ENCODE peak calls at places on chromosomes 3 and 15, in ten cellular contexts. One of them, this sample, is unnamed.

GRCh38 chr3:187593347-187593850 is 76.8 kb downstream of the SST start:
- DNase-seq in psoas muscle: no peak
- DNase-seq in cardiac muscle cell: no peak
- DNase-seq in retinal pigment epithelial cell: no peak
- DNase-seq in Peyer's patch: no peak
- DNase-seq in heart left ventricle: no peak
- DNase-seq in CD8-positive, alpha-beta T cell: no peak
- DNase-seq in right atrium auricular region: no peak
- DNase-seq in heart right ventricle: no peak
- DNase-seq in colonic mucosa: no peak
- DNase-seq in this sample: no peak

GRCh38 chr3:177468331-177468730 is 271.0 kb upstream of the TBL1XR1 start:
- DNase-seq in CD8-positive, alpha-beta T cell: no peak
- DNase-seq in cardiac muscle cell: peak
- DNase-seq in heart right ventricle: no peak
- DNase-seq in right atrium auricular region: peak
- DNase-seq in Peyer's patch: no peak
- DNase-seq in colonic mucosa: no peak
- DNase-seq in psoas muscle: no peak
- DNase-seq in retinal pigment epithelial cell: peak
- DNase-seq in heart left ventricle: peak
- DNase-seq in this sample: peak

GRCh38 chr3:36511761-36512496 is 131.6 kb downstream of the STAC start:
- DNase-seq in psoas muscle: no peak
- DNase-seq in CD8-positive, alpha-beta T cell: no peak
- DNase-seq in heart right ventricle: no peak
- DNase-seq in right atrium auricular region: no peak
- DNase-seq in retinal pigment epithelial cell: no peak
- DNase-seq in heart left ventricle: no peak
- DNase-seq in cardiac muscle cell: no peak
- DNase-seq in Peyer's patch: no peak
- DNase-seq in colonic mucosa: no peak
- DNase-seq in this sample: no peak

GRCh38 chr3:134029734-134030381 is at the start of gene SLCO2A1:
- DNase-seq in right atrium auricular region: no peak
- DNase-seq in heart right ventricle: peak
- DNase-seq in retinal pigment epithelial cell: no peak
- DNase-seq in CD8-positive, alpha-beta T cell: no peak
- DNase-seq in colonic mucosa: peak
- DNase-seq in Peyer's patch: peak
- DNase-seq in psoas muscle: no peak
- DNase-seq in heart left ventricle: peak
- DNase-seq in cardiac muscle cell: peak
- DNase-seq in this sample: peak

GRCh38 chr15:82105458-82106205 is 59.8 kb upstream of the MEX3B start:
- DNase-seq in heart left ventricle: no peak
- DNase-seq in cardiac muscle cell: peak
- DNase-seq in right atrium auricular region: no peak
- DNase-seq in CD8-positive, alpha-beta T cell: no peak
- DNase-seq in Peyer's patch: no peak
- DNase-seq in retinal pigment epithelial cell: peak
- DNase-seq in heart right ventricle: no peak
- DNase-seq in psoas muscle: no peak
- DNase-seq in colonic mucosa: no peak
- DNase-seq in this sample: no peak

GRCh38 chr3:111851511-111851954 is 7.5 kb upstream of the PHLDB2 start:
- DNase-seq in psoas muscle: no peak
- DNase-seq in cardiac muscle cell: peak
- DNase-seq in retinal pigment epithelial cell: no peak
- DNase-seq in CD8-positive, alpha-beta T cell: no peak
- DNase-seq in Peyer's patch: no peak
- DNase-seq in right atrium auricular region: no peak
- DNase-seq in heart left ventricle: peak
- DNase-seq in colonic mucosa: no peak
- DNase-seq in heart right ventricle: no peak
- DNase-seq in this sample: no peak

GRCh38 chr15:65595960-65596359 is 15.0 kb downstream of the INTS14 start:
- DNase-seq in right atrium auricular region: no peak
- DNase-seq in heart right ventricle: no peak
- DNase-seq in CD8-positive, alpha-beta T cell: no peak
- DNase-seq in heart left ventricle: no peak
- DNase-seq in colonic mucosa: no peak
- DNase-seq in retinal pigment epithelial cell: no peak
- DNase-seq in Peyer's patch: no peak
- DNase-seq in cardiac muscle cell: peak
- DNase-seq in psoas muscle: no peak
- DNase-seq in this sample: no peak

GRCh38 chr3:177441281-177441812 is 244.1 kb upstream of the TBL1XR1 start:
- DNase-seq in cardiac muscle cell: no peak
- DNase-seq in CD8-positive, alpha-beta T cell: no peak
- DNase-seq in right atrium auricular region: no peak
- DNase-seq in Peyer's patch: no peak
- DNase-seq in psoas muscle: no peak
- DNase-seq in retinal pigment epithelial cell: no peak
- DNase-seq in colonic mucosa: no peak
- DNase-seq in heart left ventricle: no peak
- DNase-seq in heart right ventricle: no peak
- DNase-seq in this sample: no peak

GRCh38 chr3:59436164-59436958 is 386.5 kb upstream of the CFAP20DC start:
- DNase-seq in heart left ventricle: no peak
- DNase-seq in heart right ventricle: no peak
- DNase-seq in retinal pigment epithelial cell: no peak
- DNase-seq in right atrium auricular region: no peak
- DNase-seq in colonic mucosa: peak
- DNase-seq in Peyer's patch: no peak
- DNase-seq in psoas muscle: no peak
- DNase-seq in cardiac muscle cell: no peak
- DNase-seq in CD8-positive, alpha-beta T cell: no peak
- DNase-seq in this sample: no peak

GRCh38 chr15:49225572-49226281 is 55.7 kb downstream of the GALK2 start:
- DNase-seq in right atrium auricular region: no peak
- DNase-seq in CD8-positive, alpha-beta T cell: no peak
- DNase-seq in psoas muscle: no peak
- DNase-seq in retinal pigment epithelial cell: no peak
- DNase-seq in cardiac muscle cell: peak
- DNase-seq in Peyer's patch: no peak
- DNase-seq in heart left ventricle: no peak
- DNase-seq in heart right ventricle: no peak
- DNase-seq in colonic mucosa: no peak
- DNase-seq in this sample: no peak

GRCh38 chr3:18751514-18751913 is 326.4 kb upstream of the SATB1 start:
- DNase-seq in cardiac muscle cell: no peak
- DNase-seq in Peyer's patch: no peak
- DNase-seq in right atrium auricular region: no peak
- DNase-seq in CD8-positive, alpha-beta T cell: no peak
- DNase-seq in psoas muscle: no peak
- DNase-seq in heart right ventricle: no peak
- DNase-seq in retinal pigment epithelial cell: no peak
- DNase-seq in heart left ventricle: no peak
- DNase-seq in colonic mucosa: no peak
- DNase-seq in this sample: no peak

GRCh38 chr3:196063049-196063448 is 18.8 kb downstream of the TFRC start:
- DNase-seq in heart left ventricle: no peak
- DNase-seq in Peyer's patch: no peak
- DNase-seq in heart right ventricle: no peak
- DNase-seq in cardiac muscle cell: no peak
- DNase-seq in psoas muscle: no peak
- DNase-seq in CD8-positive, alpha-beta T cell: no peak
- DNase-seq in right atrium auricular region: no peak
- DNase-seq in retinal pigment epithelial cell: no peak
- DNase-seq in colonic mucosa: no peak
- DNase-seq in this sample: no peak

GRCh38 chr3:72818915-72819314 is 29.3 kb downstream of the SHQ1 start:
- DNase-seq in colonic mucosa: no peak
- DNase-seq in psoas muscle: no peak
- DNase-seq in right atrium auricular region: no peak
- DNase-seq in heart left ventricle: no peak
- DNase-seq in Peyer's patch: no peak
- DNase-seq in heart right ventricle: no peak
- DNase-seq in cardiac muscle cell: peak
- DNase-seq in CD8-positive, alpha-beta T cell: no peak
- DNase-seq in retinal pigment epithelial cell: no peak
- DNase-seq in this sample: no peak

GRCh38 chr15:35182841-35183479 is 97.9 kb upstream of the NANOGP8 start:
- DNase-seq in right atrium auricular region: no peak
- DNase-seq in colonic mucosa: no peak
- DNase-seq in cardiac muscle cell: no peak
- DNase-seq in heart right ventricle: no peak
- DNase-seq in psoas muscle: no peak
- DNase-seq in CD8-positive, alpha-beta T cell: no peak
- DNase-seq in retinal pigment epithelial cell: no peak
- DNase-seq in Peyer's patch: no peak
- DNase-seq in heart left ventricle: no peak
- DNase-seq in this sample: no peak

DNA sequence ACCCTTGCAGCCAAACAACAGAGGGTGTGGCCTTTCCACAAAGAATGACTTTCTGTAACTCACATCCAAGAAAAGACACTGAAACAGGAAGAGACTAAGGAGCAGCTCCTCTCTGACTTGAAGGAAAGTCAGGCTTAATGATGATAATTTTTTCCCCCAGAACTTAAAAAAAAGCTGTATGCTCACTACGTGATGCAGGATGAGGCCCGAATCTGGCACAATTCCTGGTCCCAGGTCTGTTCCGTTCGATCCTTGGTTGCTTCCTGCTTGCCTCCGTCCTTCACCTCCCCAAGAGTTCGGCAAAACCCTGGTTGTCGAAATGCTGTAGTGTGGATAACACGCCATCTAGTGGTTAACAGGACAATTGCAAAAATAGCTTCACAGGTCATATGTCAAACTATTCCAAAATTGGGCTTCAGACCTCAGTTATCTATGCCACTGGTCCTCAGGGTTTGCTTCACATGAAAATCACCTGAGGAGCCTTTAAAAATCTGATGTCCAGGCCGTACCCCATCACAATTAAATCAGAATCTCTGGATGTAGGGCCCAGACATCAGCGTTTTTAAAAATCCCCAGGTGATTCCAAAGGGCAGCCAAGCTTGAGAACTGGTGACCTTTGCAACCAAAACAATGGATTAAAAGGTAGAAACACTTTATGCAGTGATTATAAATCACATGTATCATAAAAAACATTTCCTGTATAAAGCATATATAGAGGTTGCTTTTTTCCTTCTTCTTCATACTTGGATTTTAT is 28.1 kb upstream of the SYNM start:
- DNase-seq in heart left ventricle: peak
- DNase-seq in colonic mucosa: peak
- DNase-seq in psoas muscle: peak
- DNase-seq in CD8-positive, alpha-beta T cell: peak
- DNase-seq in cardiac muscle cell: peak
- DNase-seq in retinal pigment epithelial cell: no peak
- DNase-seq in heart right ventricle: peak
- DNase-seq in right atrium auricular region: no peak
- DNase-seq in Peyer's patch: no peak
- DNase-seq in this sample: peak
- H3K4me3 ChIP-seq in heart left ventricle: peak
- H3K4me3 ChIP-seq in colonic mucosa: no peak
- H3K4me3 ChIP-seq in psoas muscle: peak
- H3K4me3 ChIP-seq in CD8-positive, alpha-beta T cell: peak
- H3K4me3 ChIP-seq in cardiac muscle cell: no peak
- H3K4me3 ChIP-seq in retinal pigment epithelial cell: peak
- H3K4me3 ChIP-seq in heart right ventricle: no peak
- H3K4me3 ChIP-seq in right atrium auricular region: peak
- H3K4me3 ChIP-seq in Peyer's patch: peak
- H3K4me3 ChIP-seq in this sample: peak

GRCh38 chr3:71310595-71311319 is 272.8 kb downstream of the FOXP1 start:
- DNase-seq in right atrium auricular region: no peak
- DNase-seq in colonic mucosa: no peak
- DNase-seq in CD8-positive, alpha-beta T cell: no peak
- DNase-seq in heart left ventricle: peak
- DNase-seq in Peyer's patch: no peak
- DNase-seq in retinal pigment epithelial cell: no peak
- DNase-seq in psoas muscle: peak
- DNase-seq in cardiac muscle cell: peak
- DNase-seq in heart right ventricle: peak
- DNase-seq in this sample: peak
- TF ChIP-seq CTCF in right atrium auricular region: peak
- TF ChIP-seq CTCF in colonic mucosa: no peak
- TF ChIP-seq CTCF in CD8-positive, alpha-beta T cell: no peak
- TF ChIP-seq CTCF in heart left ventricle: no peak
- TF ChIP-seq CTCF in Peyer's patch: no peak
- TF ChIP-seq CTCF in retinal pigment epithelial cell: no peak
- TF ChIP-seq CTCF in psoas muscle: no peak
- TF ChIP-seq CTCF in cardiac muscle cell: peak
- TF ChIP-seq CTCF in heart right ventricle: peak
- TF ChIP-seq CTCF in this sample: peak

DNA sequence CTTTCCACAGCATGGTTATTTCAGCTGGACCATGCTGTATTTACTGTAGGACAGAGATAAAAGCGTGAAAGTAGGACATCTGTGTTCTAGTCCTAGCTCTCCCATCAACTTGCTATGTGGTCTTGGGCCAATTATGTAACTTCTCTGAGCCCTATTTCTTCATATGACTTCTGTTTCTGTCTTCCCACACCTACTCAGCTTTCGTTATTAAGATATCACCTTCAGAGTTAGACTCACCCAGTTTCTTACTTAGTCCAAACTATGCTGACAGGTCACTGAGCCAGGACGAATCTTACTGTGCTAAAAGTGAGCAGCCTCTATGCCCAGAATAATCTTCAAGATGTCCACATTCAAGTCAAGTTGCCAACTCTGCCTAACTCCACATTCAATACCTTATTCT is 283.7 kb downstream of the IL5RA start:
- DNase-seq in CD8-positive, alpha-beta T cell: no peak
- DNase-seq in retinal pigment epithelial cell: no peak
- DNase-seq in Peyer's patch: no peak
- DNase-seq in right atrium auricular region: no peak
- DNase-seq in cardiac muscle cell: no peak
- DNase-seq in psoas muscle: no peak
- DNase-seq in heart left ventricle: no peak
- DNase-seq in heart right ventricle: no peak
- DNase-seq in colonic mucosa: no peak
- DNase-seq in this sample: no peak
- H3K4me3 ChIP-seq in CD8-positive, alpha-beta T cell: no peak
- H3K4me3 ChIP-seq in retinal pigment epithelial cell: no peak
- H3K4me3 ChIP-seq in Peyer's patch: no peak
- H3K4me3 ChIP-seq in right atrium auricular region: no peak
- H3K4me3 ChIP-seq in cardiac muscle cell: no peak
- H3K4me3 ChIP-seq in psoas muscle: no peak
- H3K4me3 ChIP-seq in heart left ventricle: no peak
- H3K4me3 ChIP-seq in heart right ventricle: no peak
- H3K4me3 ChIP-seq in colonic mucosa: no peak
- H3K4me3 ChIP-seq in this sample: no peak

DNA sequence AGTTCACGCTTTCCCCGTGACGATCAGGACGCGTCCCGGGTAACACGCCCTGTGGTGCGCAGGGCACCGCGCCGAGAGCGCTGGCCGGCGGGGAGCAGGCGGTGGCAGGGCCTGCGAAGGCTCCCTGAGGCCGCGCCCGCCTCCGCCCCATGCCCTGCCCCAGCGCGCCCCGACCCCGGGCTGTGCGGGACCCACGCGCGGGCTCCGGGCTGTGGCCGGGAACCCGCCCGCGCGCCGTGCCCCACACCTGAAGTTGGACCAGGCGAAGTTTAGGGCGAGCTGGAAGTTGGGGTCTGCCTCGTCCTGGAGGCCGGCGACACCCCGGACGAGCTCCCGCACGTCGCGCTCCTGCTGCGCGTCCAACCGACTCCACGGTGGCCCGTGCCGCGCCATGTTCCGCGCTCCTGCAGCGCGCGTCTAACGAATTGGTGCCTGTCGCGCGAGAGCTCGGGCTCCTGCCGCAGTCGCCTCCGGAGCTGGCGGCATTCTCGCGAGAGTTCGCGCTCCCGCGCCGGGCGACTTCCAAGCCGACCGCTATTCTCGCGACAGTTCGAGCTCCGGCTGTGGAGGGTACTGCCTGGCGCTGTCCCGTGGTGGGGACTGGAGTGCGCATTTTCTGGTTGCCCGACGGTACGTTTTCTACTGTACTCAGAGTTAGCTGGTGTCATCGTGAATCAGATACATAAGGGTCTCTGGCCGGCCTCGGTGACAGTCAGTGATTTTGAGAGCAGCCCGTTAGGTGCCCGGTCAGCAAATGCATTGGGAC is at the start of gene TUBGCP5:
- DNase-seq in heart right ventricle: peak
- DNase-seq in cardiac muscle cell: peak
- DNase-seq in retinal pigment epithelial cell: peak
- DNase-seq in psoas muscle: peak
- DNase-seq in Peyer's patch: peak
- DNase-seq in right atrium auricular region: peak
- DNase-seq in heart left ventricle: peak
- DNase-seq in CD8-positive, alpha-beta T cell: peak
- DNase-seq in colonic mucosa: peak
- DNase-seq in this sample: peak
- TF ChIP-seq CTCF in heart right ventricle: peak
- TF ChIP-seq CTCF in cardiac muscle cell: no peak
- TF ChIP-seq CTCF in retinal pigment epithelial cell: peak
- TF ChIP-seq CTCF in psoas muscle: peak
- TF ChIP-seq CTCF in Peyer's patch: peak
- TF ChIP-seq CTCF in right atrium auricular region: peak
- TF ChIP-seq CTCF in heart left ventricle: peak
- TF ChIP-seq CTCF in CD8-positive, alpha-beta T cell: no peak
- TF ChIP-seq CTCF in colonic mucosa: no peak
- TF ChIP-seq CTCF in this sample: peak